ENCODE peak calls at places on chromosomes 6 and 20, in four cellular contexts. T is GM12878, L is endothelial cell of umbilical vein, I is K562. Z is an unnamed sample.

GRCh38 chr6:7135755-7136154 is 28.0 kb downstream of the RREB1 start:
- DNase-seq in T (no peak), L (no peak), I (peak), Z (no peak)

GRCh38 chr6:157613011-157613522 is 210.0 kb upstream of the SNX9 start:
- DNase-seq in T (no peak), L (peak), I (peak), Z (peak)

GRCh38 chr20:45997187-45997586 is 11.5 kb upstream of the MMP9 start:
- DNase-seq in T (no peak), L (no peak), I (no peak), Z (no peak)

GRCh38 chr20:53750827-53751393 is 157.3 kb upstream of the ZNF217 start:
- DNase-seq in T (peak), L (peak), I (peak), Z (peak)

GRCh38 chr20:22684072-22684762 is 99.8 kb upstream of the FOXA2 start:
- DNase-seq in T (peak), L (peak), I (peak), Z (peak)

GRCh38 chr6:12992770-12993169 is 276.2 kb downstream of the PHACTR1 start:
- DNase-seq in T (no peak), L (no peak), I (no peak), Z (no peak)

GRCh38 chr6:41683460-41684310 is 45.4 kb downstream of the MDFI start:
- DNase-seq in T (no peak), L (peak), I (peak), Z (peak)

GRCh38 chr20:61959301-61959700 is 106.4 kb downstream of the TAF4 start:
- DNase-seq in T (no peak), L (no peak), I (peak), Z (no peak)

GRCh38 chr6:25056130-25056529 is 120.4 kb upstream of the RIPOR2 start:
- DNase-seq in T (no peak), L (no peak), I (no peak), Z (no peak)

GRCh38 chr20:17615645-17616479 is 46.0 kb downstream of the DSTN start:
- DNase-seq in T (no peak), L (no peak), I (no peak), Z (no peak)

GRCh38 chr20:51797357-51798025 is 4.8 kb downstream of the SALL4 start:
- DNase-seq in T (no peak), L (no peak), I (no peak), Z (peak)

GRCh38 chr20:51275181-51275580 is 252.3 kb upstream of the KCNG1 start:
- DNase-seq in T (no peak), L (no peak), I (no peak), Z (peak)

GRCh38 chr6:4180653-4181255 is 45.4 kb upstream of the ECI2 start:
- DNase-seq in T (no peak), L (peak), I (peak), Z (peak)

GRCh38 chr6:28408076-28408802 is 8.7 kb upstream of the ZSCAN12 start:
- DNase-seq in T (no peak), L (no peak), I (peak), Z (peak)

GRCh38 chr20:20003088-20003954 is 13.8 kb upstream of the NAA20 start:
- DNase-seq in T (no peak), L (peak), I (no peak), Z (peak)

GRCh38 chr6:150250826-150251225 is 108.0 kb downstream of the PPP1R14C start:
- DNase-seq in T (no peak), L (no peak), I (peak), Z (peak)

GRCh38 chr6:16045238-16045637 is 83.6 kb upstream of the MYLIP start:
- DNase-seq in T (no peak), L (no peak), I (peak), Z (no peak)

GRCh38 chr6:140366991-140367390 is 992.5 kb upstream of the CITED2 start:
- DNase-seq in T (no peak), L (peak), I (no peak), Z (peak)

GRCh38 chr20:38246357-38247165 is 14.0 kb downstream of the KIAA1755 start:
- DNase-seq in T (no peak), L (no peak), I (no peak), Z (no peak)

GRCh38 chr6:36622901-36623546 is 28.9 kb downstream of the SRSF3 start:
- DNase-seq in T (no peak), L (no peak), I (no peak), Z (no peak)

GRCh38 chr6:168001037-168001348 is 3.5 kb downstream of the KIF25 start:
- DNase-seq in T (no peak), L (no peak), I (no peak), Z (no peak)

GRCh38 chr6:108080010-108080780 is 5.7 kb upstream of the OSTM1 start:
- DNase-seq in T (no peak), L (no peak), I (no peak), Z (peak)

GRCh38 chr6:13241364-13241763 is 87.0 kb downstream of the TBC1D7 start:
- DNase-seq in T (no peak), L (no peak), I (no peak), Z (no peak)

GRCh38 chr20:37518606-37519507 is 2.2 kb upstream of the NNAT start:
- DNase-seq in T (no peak), L (peak), I (no peak), Z (no peak)

GRCh38 chr6:14731638-14732037 is 514.2 kb upstream of the JARID2 start:
- DNase-seq in T (no peak), L (no peak), I (no peak), Z (no peak)
- TF ChIP-seq FOS in T (no peak), L (no peak), I (no peak), Z (no peak)

DNA sequence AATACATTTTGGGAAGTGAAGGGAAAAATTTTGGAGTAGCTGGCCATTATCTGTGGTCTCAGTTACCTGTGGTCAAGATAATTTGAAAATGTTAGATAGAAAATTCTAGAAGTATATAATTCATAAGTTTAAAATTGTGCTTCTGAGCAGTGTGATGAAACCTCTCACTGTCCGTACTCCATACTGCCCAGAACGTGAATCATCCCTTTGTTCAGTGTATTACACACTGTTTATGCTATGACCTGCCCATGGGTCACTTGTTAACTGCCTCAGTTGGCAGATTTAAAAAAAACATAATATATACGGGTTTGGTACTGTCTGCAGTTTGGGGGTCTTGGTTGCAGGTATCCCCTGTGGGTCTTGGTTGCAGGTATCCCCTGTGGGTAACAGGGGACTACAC is 4.1 kb upstream of the CALHM5 start:
- DNase-seq in T (no peak), L (no peak), I (no peak), Z (peak)
- TF ChIP-seq FOS in T (no peak), L (no peak), I (no peak), Z (peak)

GRCh38 chr6:11681357-11681756 is 97.2 kb downstream of the ADTRP start:
- DNase-seq in T (no peak), L (no peak), I (no peak), Z (no peak)

GRCh38 chr6:11681770-11682169 is 96.8 kb downstream of the ADTRP start:
- DNase-seq in T (no peak), L (no peak), I (no peak), Z (no peak)

GRCh38 chr6:11685411-11686093 is 93.1 kb downstream of the ADTRP start:
- DNase-seq in T (no peak), L (no peak), I (no peak), Z (peak)

DNA sequence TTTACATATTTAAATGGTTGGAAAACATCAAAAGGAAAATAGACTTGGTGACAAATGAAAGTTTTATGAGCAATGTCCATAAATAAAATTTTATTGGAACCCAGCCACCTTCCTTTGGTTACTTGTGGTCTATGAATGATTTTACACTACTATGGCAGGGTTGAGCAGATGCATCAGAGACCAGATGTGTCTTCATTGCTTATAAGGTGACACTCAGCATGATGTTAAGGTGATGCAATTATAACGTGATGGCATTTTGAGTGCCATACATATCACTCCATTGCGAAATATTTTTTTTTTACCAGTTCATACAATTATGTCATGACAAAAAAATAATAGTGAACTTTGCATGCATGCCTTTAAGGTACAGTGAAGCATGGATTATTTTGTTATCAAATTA is 96.1 kb downstream of the ADTRP start:
- DNase-seq in T (no peak), L (no peak), I (no peak), Z (peak)
- TF ChIP-seq FOS in T (no peak), L (no peak), I (no peak), Z (no peak)

DNA sequence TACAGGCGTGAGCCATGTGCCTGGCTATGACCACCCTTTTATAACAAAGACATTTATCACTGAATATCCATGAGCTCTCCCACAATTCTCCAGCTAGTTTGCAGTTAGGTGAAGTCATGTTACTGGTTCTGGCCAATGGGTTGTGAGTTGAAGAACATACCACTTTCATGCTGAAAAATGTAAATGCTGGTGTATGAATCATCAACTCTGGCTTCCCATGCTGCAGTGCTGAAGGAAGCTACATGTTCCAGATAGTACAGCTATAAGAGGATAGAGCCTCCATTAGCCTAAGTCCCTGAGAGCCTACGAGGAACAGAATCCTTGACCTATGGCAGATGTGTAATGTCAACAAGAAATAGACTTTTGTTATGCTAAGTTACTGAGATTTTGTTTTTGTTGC is 180.4 kb downstream of the BTBD9 start:
- DNase-seq in T (no peak), L (no peak), I (peak), Z (peak)
- TF ChIP-seq FOS in T (no peak), L (no peak), I (no peak), Z (peak)

GRCh38 chr6:142886431-142887170 is 58.4 kb downstream of the HIVEP2 start:
- DNase-seq in T (peak), L (peak), I (peak), Z (peak)
- TF ChIP-seq FOS in T (no peak), L (no peak), I (no peak), Z (no peak)

DNA sequence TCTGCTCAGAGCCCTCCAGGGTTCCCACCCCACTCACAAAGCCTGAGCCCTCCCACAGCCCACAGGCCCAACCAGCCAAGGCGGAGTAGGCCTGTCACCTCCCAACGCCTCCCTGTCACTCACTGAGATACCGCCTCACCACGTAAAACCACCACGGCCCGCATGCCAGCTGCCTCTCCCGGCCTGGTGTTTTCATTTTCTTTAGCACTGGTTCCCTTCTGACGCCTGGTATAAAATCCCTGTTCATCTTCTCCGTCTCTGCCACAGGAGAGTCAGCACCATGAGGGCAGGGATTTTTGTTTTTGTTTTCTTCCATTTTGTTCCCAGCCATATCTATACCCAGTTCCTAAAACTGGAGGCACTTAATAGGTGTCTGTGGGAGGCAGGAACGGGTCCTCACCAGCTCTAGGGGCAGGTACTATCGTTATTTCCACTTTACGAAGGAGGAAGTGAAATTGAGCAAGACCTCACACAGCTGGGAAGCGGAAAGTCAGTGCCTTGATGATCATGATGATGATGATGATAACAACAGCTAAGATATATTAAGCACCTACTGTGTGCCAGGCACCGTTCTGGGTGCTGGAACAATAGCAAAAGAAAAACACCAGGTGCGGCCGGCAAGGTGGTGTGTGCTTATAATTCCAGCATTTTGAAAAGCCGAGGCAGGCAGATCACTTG is 58.6 kb downstream of the SNAI1 start:
- DNase-seq in T (no peak), L (no peak), I (no peak), Z (no peak)
- TF ChIP-seq FOS in T (no peak), L (no peak), I (no peak), Z (no peak)

Z was measured in IMR-90.